ENCODE peak calls at places on chromosome 1, in five cellular contexts. One of them, this sample, is unnamed.

GRCh38 chr1:93661829-93662474 is 19.7 kb downstream of the BCAR3 start:
- DNase-seq in CD8-positive, alpha-beta T cell: no peak
- DNase-seq in cardiac fibroblast: peak; percentile 82
- DNase-seq in endothelial cell: no peak
- DNase-seq in adrenal gland: no peak
- DNase-seq in this sample: no peak

GRCh38 chr1:15797614-15798390 is 9.6 kb downstream of the UQCRHL start:
- DNase-seq in endothelial cell: no peak
- DNase-seq in cardiac fibroblast: peak; percentile 53
- DNase-seq in CD8-positive, alpha-beta T cell: no peak
- DNase-seq in adrenal gland: peak; percentile 48
- DNase-seq in this sample: no peak

GRCh38 chr1:244234009-244234643 is 183.0 kb downstream of the ZBTB18 start:
- DNase-seq in endothelial cell: no peak
- DNase-seq in CD8-positive, alpha-beta T cell: no peak
- DNase-seq in cardiac fibroblast: no peak
- DNase-seq in adrenal gland: no peak
- DNase-seq in this sample: no peak

GRCh38 chr1:7625401-7625800 is 145.7 kb upstream of the VAMP3 start:
- DNase-seq in adrenal gland: no peak
- DNase-seq in cardiac fibroblast: no peak
- DNase-seq in CD8-positive, alpha-beta T cell: no peak
- DNase-seq in endothelial cell: no peak
- DNase-seq in this sample: no peak

GRCh38 chr1:67803380-67804279 is 29.6 kb downstream of the GNG12 start:
- DNase-seq in adrenal gland: no peak
- DNase-seq in cardiac fibroblast: peak; percentile 48
- DNase-seq in CD8-positive, alpha-beta T cell: no peak
- DNase-seq in endothelial cell: no peak
- DNase-seq in this sample: no peak

GRCh38 chr1:184610872-184611614 is 143.6 kb downstream of the EDEM3 start:
- DNase-seq in adrenal gland: no peak
- DNase-seq in endothelial cell: no peak
- DNase-seq in cardiac fibroblast: no peak
- DNase-seq in CD8-positive, alpha-beta T cell: no peak
- DNase-seq in this sample: peak; percentile 73

GRCh38 chr1:47927165-47927564 is 70.0 kb downstream of the TRABD2B start:
- DNase-seq in endothelial cell: no peak
- DNase-seq in CD8-positive, alpha-beta T cell: no peak
- DNase-seq in cardiac fibroblast: no peak
- DNase-seq in adrenal gland: no peak
- DNase-seq in this sample: no peak

GRCh38 chr1:197919523-197920301 is 2.5 kb downstream of the LHX9 start:
- DNase-seq in cardiac fibroblast: no peak
- DNase-seq in CD8-positive, alpha-beta T cell: no peak
- DNase-seq in endothelial cell: no peak
- DNase-seq in adrenal gland: no peak
- DNase-seq in this sample: peak; percentile 40

GRCh38 chr1:103576065-103576464 is 4.7 kb downstream of the AMY2B start:
- DNase-seq in CD8-positive, alpha-beta T cell: no peak
- DNase-seq in cardiac fibroblast: no peak
- DNase-seq in endothelial cell: no peak
- DNase-seq in adrenal gland: no peak
- DNase-seq in this sample: no peak

GRCh38 chr1:186708578-186709203 is 28.5 kb upstream of the PTGS2 start:
- DNase-seq in endothelial cell: no peak
- DNase-seq in adrenal gland: no peak
- DNase-seq in CD8-positive, alpha-beta T cell: no peak
- DNase-seq in cardiac fibroblast: peak; percentile 33
- DNase-seq in this sample: no peak

GRCh38 chr1:43541721-43542401 is 11.2 kb downstream of the PTPRF start:
- DNase-seq in endothelial cell: no peak
- DNase-seq in adrenal gland: peak; percentile 89
- DNase-seq in CD8-positive, alpha-beta T cell: no peak
- DNase-seq in cardiac fibroblast: peak; percentile 63
- DNase-seq in this sample: no peak

GRCh38 chr1:180167721-180168467 is 13.2 kb downstream of the QSOX1 start:
- DNase-seq in endothelial cell: no peak
- DNase-seq in cardiac fibroblast: no peak
- DNase-seq in CD8-positive, alpha-beta T cell: no peak
- DNase-seq in adrenal gland: peak; percentile 86
- DNase-seq in this sample: no peak

GRCh38 chr1:234311414-234311813 is 61.8 kb upstream of the COA6 start:
- DNase-seq in adrenal gland: no peak
- DNase-seq in cardiac fibroblast: no peak
- DNase-seq in endothelial cell: no peak
- DNase-seq in CD8-positive, alpha-beta T cell: no peak
- DNase-seq in this sample: no peak

GRCh38 chr1:68231627-68232303 is 558 bp downstream of the WLS start:
- DNase-seq in adrenal gland: peak; percentile 79
- DNase-seq in CD8-positive, alpha-beta T cell: no peak
- DNase-seq in endothelial cell: peak; percentile 23
- DNase-seq in cardiac fibroblast: peak; percentile 83
- DNase-seq in this sample: no peak

GRCh38 chr1:70487910-70488665 is 77.0 kb downstream of the CTH start:
- DNase-seq in adrenal gland: peak; percentile 28
- DNase-seq in CD8-positive, alpha-beta T cell: no peak
- DNase-seq in cardiac fibroblast: peak; percentile 42
- DNase-seq in endothelial cell: peak; percentile 43
- DNase-seq in this sample: no peak

GRCh38 chr1:209743145-209743482 is 12.7 kb upstream of the TRAF3IP3 start:
- DNase-seq in endothelial cell: no peak
- DNase-seq in cardiac fibroblast: peak; percentile 77
- DNase-seq in adrenal gland: peak; percentile 57
- DNase-seq in CD8-positive, alpha-beta T cell: no peak
- DNase-seq in this sample: no peak

GRCh38 chr1:16367258-16367967 is 371 bp downstream of the SZRD1 start:
- DNase-seq in CD8-positive, alpha-beta T cell: peak; percentile 81
- DNase-seq in endothelial cell: peak; percentile 69
- DNase-seq in adrenal gland: peak; percentile 84
- DNase-seq in cardiac fibroblast: peak; percentile 95
- DNase-seq in this sample: peak; percentile 67

GRCh38 chr1:194225781-194226180 is 1039.4 kb upstream of the B3GALT2 start:
- DNase-seq in cardiac fibroblast: no peak
- DNase-seq in endothelial cell: no peak
- DNase-seq in CD8-positive, alpha-beta T cell: no peak
- DNase-seq in adrenal gland: no peak
- DNase-seq in this sample: no peak

GRCh38 chr1:107682467-107682866 is 282.5 kb downstream of the VAV3 start:
- DNase-seq in cardiac fibroblast: no peak
- DNase-seq in CD8-positive, alpha-beta T cell: no peak
- DNase-seq in endothelial cell: no peak
- DNase-seq in adrenal gland: no peak
- DNase-seq in this sample: no peak

GRCh38 chr1:245467804-245468203 is 313.0 kb downstream of the KIF26B start:
- DNase-seq in cardiac fibroblast: no peak
- DNase-seq in adrenal gland: no peak
- DNase-seq in CD8-positive, alpha-beta T cell: no peak
- DNase-seq in endothelial cell: no peak
- DNase-seq in this sample: no peak

GRCh38 chr1:218661411-218661810 is 316.3 kb downstream of the TGFB2 start:
- DNase-seq in endothelial cell: no peak
- DNase-seq in cardiac fibroblast: no peak
- DNase-seq in CD8-positive, alpha-beta T cell: no peak
- DNase-seq in adrenal gland: no peak
- DNase-seq in this sample: no peak

GRCh38 chr1:227927971-227928741 is 19.6 kb downstream of the WNT9A start:
- DNase-seq in cardiac fibroblast: no peak
- DNase-seq in CD8-positive, alpha-beta T cell: no peak
- DNase-seq in endothelial cell: no peak
- DNase-seq in adrenal gland: no peak
- DNase-seq in this sample: peak; percentile 16

GRCh38 chr1:227926216-227926791 is 21.4 kb downstream of the WNT9A start:
- DNase-seq in endothelial cell: no peak
- DNase-seq in CD8-positive, alpha-beta T cell: no peak
- DNase-seq in adrenal gland: no peak
- DNase-seq in cardiac fibroblast: no peak
- DNase-seq in this sample: peak; percentile 16

GRCh38 chr1:227925582-227926198 is 22.0 kb downstream of the WNT9A start:
- DNase-seq in adrenal gland: no peak
- DNase-seq in cardiac fibroblast: no peak
- DNase-seq in endothelial cell: no peak
- DNase-seq in CD8-positive, alpha-beta T cell: no peak
- DNase-seq in this sample: peak; percentile 8

GRCh38 chr1:227928811-227929375 is 18.8 kb downstream of the WNT9A start:
- DNase-seq in CD8-positive, alpha-beta T cell: no peak
- DNase-seq in adrenal gland: no peak
- DNase-seq in endothelial cell: no peak
- DNase-seq in cardiac fibroblast: no peak
- DNase-seq in this sample: peak; percentile 12

GRCh38 chr1:227926896-227927885 is 20.5 kb downstream of the WNT9A start:
- DNase-seq in endothelial cell: no peak
- DNase-seq in adrenal gland: no peak
- DNase-seq in CD8-positive, alpha-beta T cell: no peak
- DNase-seq in cardiac fibroblast: no peak
- DNase-seq in this sample: peak; percentile 17
- TF ChIP-seq CTCF in endothelial cell: no peak
- TF ChIP-seq CTCF in adrenal gland: no peak
- TF ChIP-seq CTCF in CD8-positive, alpha-beta T cell: no peak
- TF ChIP-seq CTCF in cardiac fibroblast: no peak
- TF ChIP-seq CTCF in this sample: no peak

DNA sequence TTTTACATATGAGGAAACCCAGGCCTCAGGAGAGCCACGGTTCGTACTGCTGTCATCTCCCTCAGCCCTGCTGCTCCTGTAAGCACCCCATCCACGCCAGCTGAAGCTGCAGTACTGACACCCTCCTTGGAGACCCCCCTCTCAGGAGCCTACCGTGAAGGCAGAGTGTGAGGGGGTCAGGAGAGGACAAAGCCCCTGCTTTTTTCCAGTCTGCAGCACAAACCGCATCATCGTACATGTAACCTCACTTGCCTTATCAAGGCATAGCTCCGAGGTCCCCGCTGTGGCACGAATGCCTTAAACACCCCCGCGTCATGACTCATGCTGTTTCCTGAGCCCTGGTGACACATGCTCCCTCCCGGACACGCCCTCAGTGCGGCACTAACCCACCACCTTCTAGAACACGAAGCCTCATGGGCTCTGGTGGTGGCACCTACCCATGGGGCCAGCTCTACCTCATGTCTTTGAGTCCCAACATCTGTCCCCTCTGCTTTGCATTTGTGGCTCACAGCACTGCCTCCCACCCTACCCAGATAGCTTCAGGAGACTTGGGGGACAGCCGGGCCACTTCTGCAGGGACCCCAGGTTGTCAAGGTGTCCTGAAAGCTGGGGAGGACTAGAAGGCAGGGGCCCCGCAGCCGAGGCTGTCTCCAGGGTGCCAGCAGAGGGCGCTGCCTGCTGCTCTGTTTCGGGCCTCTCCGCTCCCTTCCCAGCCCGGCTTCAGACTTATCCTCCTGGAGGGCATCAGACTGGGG is 4.9 kb downstream of the SH3BGRL3 start:
- DNase-seq in CD8-positive, alpha-beta T cell: peak; percentile 94
- DNase-seq in endothelial cell: peak; percentile 83
- DNase-seq in cardiac fibroblast: peak; percentile 89
- DNase-seq in adrenal gland: peak; percentile 93
- DNase-seq in this sample: peak; percentile 85
- TF ChIP-seq CTCF in CD8-positive, alpha-beta T cell: peak; percentile 46
- TF ChIP-seq CTCF in endothelial cell: peak; percentile 76
- TF ChIP-seq CTCF in cardiac fibroblast: peak; percentile 89
- TF ChIP-seq CTCF in adrenal gland: peak; percentile 52
- TF ChIP-seq CTCF in this sample: peak; percentile 72

GRCh38 chr1:81377406-81377805 is 423.3 kb upstream of the ADGRL2 start:
- DNase-seq in adrenal gland: no peak
- DNase-seq in CD8-positive, alpha-beta T cell: no peak
- DNase-seq in endothelial cell: peak; percentile 10
- DNase-seq in cardiac fibroblast: no peak
- DNase-seq in this sample: no peak
- TF ChIP-seq CTCF in adrenal gland: no peak
- TF ChIP-seq CTCF in CD8-positive, alpha-beta T cell: no peak
- TF ChIP-seq CTCF in endothelial cell: peak; percentile 16
- TF ChIP-seq CTCF in cardiac fibroblast: no peak
- TF ChIP-seq CTCF in this sample: no peak

GRCh38 chr1:53725238-53725689 is 13.7 kb downstream of the GLIS1 start:
- DNase-seq in CD8-positive, alpha-beta T cell: no peak
- DNase-seq in endothelial cell: peak; percentile 57
- DNase-seq in adrenal gland: no peak
- DNase-seq in cardiac fibroblast: peak; percentile 40
- DNase-seq in this sample: no peak
- TF ChIP-seq CTCF in CD8-positive, alpha-beta T cell: no peak
- TF ChIP-seq CTCF in endothelial cell: no peak
- TF ChIP-seq CTCF in adrenal gland: no peak
- TF ChIP-seq CTCF in cardiac fibroblast: peak; percentile 2
- TF ChIP-seq CTCF in this sample: no peak

This sample was measured in glutamatergic neuron.